ENCODE peak calls at places on chromosome 16, in seven cellular contexts. One of them, this sample, is unnamed.

GRCh38 chr16:14486520-14487303 is 143.3 kb downstream of the PARN start:
- DNase-seq in sciatic nerve: peak; percentile 89
- DNase-seq in Calu3: peak; percentile 79
- DNase-seq in activated CD4-positive, CD25-positive, alpha-beta regulatory T cell: no peak
- DNase-seq in neural progenitor cell: peak; percentile 36
- DNase-seq in AG09319: peak; percentile 84
- DNase-seq in NCI-H2081: peak; percentile 66
- DNase-seq in this sample: peak; percentile 94

GRCh38 chr16:75263963-75264445 is 12.6 kb upstream of the BCAR1 start:
- DNase-seq in sciatic nerve: peak; percentile 66
- DNase-seq in Calu3: no peak
- DNase-seq in activated CD4-positive, CD25-positive, alpha-beta regulatory T cell: no peak
- DNase-seq in neural progenitor cell: no peak
- DNase-seq in AG09319: no peak
- DNase-seq in NCI-H2081: no peak
- DNase-seq in this sample: peak; percentile 75

GRCh38 chr16:84841787-84842300 is 22.1 kb downstream of the CRISPLD2 start:
- DNase-seq in sciatic nerve: no peak
- DNase-seq in Calu3: peak; percentile 92
- DNase-seq in activated CD4-positive, CD25-positive, alpha-beta regulatory T cell: no peak
- DNase-seq in neural progenitor cell: peak; percentile 41
- DNase-seq in AG09319: no peak
- DNase-seq in NCI-H2081: peak; percentile 88
- DNase-seq in this sample: no peak

GRCh38 chr16:29820730-29821662 is 734 bp downstream of the MVP start:
- DNase-seq in sciatic nerve: no peak
- DNase-seq in Calu3: peak; percentile 81
- DNase-seq in activated CD4-positive, CD25-positive, alpha-beta regulatory T cell: no peak
- DNase-seq in neural progenitor cell: no peak
- DNase-seq in AG09319: no peak
- DNase-seq in NCI-H2081: no peak
- DNase-seq in this sample: no peak

GRCh38 chr16:66290431-66290830 is 76.1 kb upstream of the CDH5 start:
- DNase-seq in sciatic nerve: peak; percentile 14
- DNase-seq in Calu3: no peak
- DNase-seq in activated CD4-positive, CD25-positive, alpha-beta regulatory T cell: no peak
- DNase-seq in neural progenitor cell: no peak
- DNase-seq in AG09319: no peak
- DNase-seq in NCI-H2081: no peak
- DNase-seq in this sample: peak; percentile 8

GRCh38 chr16:87628940-87629339 is 26.6 kb downstream of the JPH3 start:
- DNase-seq in sciatic nerve: no peak
- DNase-seq in Calu3: no peak
- DNase-seq in activated CD4-positive, CD25-positive, alpha-beta regulatory T cell: no peak
- DNase-seq in neural progenitor cell: no peak
- DNase-seq in AG09319: peak; percentile 29
- DNase-seq in NCI-H2081: no peak
- DNase-seq in this sample: no peak

GRCh38 chr16:87092958-87093357 is 224.2 kb downstream of the C16orf95 start:
- DNase-seq in sciatic nerve: no peak
- DNase-seq in Calu3: no peak
- DNase-seq in activated CD4-positive, CD25-positive, alpha-beta regulatory T cell: no peak
- DNase-seq in neural progenitor cell: no peak
- DNase-seq in AG09319: no peak
- DNase-seq in NCI-H2081: no peak
- DNase-seq in this sample: no peak

GRCh38 chr16:1081734-1082265 is 9.3 kb downstream of the SSTR5 start:
- DNase-seq in sciatic nerve: no peak
- DNase-seq in Calu3: no peak
- DNase-seq in activated CD4-positive, CD25-positive, alpha-beta regulatory T cell: no peak
- DNase-seq in neural progenitor cell: no peak
- DNase-seq in AG09319: no peak
- DNase-seq in NCI-H2081: no peak
- DNase-seq in this sample: no peak

GRCh38 chr16:87583453-87584131 is 18.7 kb upstream of the JPH3 start:
- DNase-seq in sciatic nerve: no peak
- DNase-seq in Calu3: no peak
- DNase-seq in activated CD4-positive, CD25-positive, alpha-beta regulatory T cell: no peak
- DNase-seq in neural progenitor cell: no peak
- DNase-seq in AG09319: no peak
- DNase-seq in NCI-H2081: no peak
- DNase-seq in this sample: no peak

GRCh38 chr16:7394936-7395335 is 62.3 kb downstream of the RBFOX1 start:
- DNase-seq in sciatic nerve: no peak
- DNase-seq in Calu3: no peak
- DNase-seq in activated CD4-positive, CD25-positive, alpha-beta regulatory T cell: no peak
- DNase-seq in neural progenitor cell: no peak
- DNase-seq in AG09319: no peak
- DNase-seq in NCI-H2081: no peak
- DNase-seq in this sample: no peak